ENCODE peak calls at places on chromosome 3, in four cellular contexts. I is breast epithelium, A is right lobe of liver, W is ovary. H is an unnamed sample.

GRCh38 chr3:170491901-170492300 is 73.2 kb downstream of the CLDN11 start:
- DNase-seq in I (no peak), A (no peak), W (no peak), H (no peak)

GRCh38 chr3:58482917-58483636 is 8.8 kb upstream of the KCTD6 start:
- DNase-seq in W (no peak), I (no peak), A (no peak), H (no peak)

GRCh38 chr3:71495708-71496472 is 87.6 kb downstream of the FOXP1 start:
- DNase-seq in W (no peak), A (no peak), I (no peak), H (no peak)

GRCh38 chr3:38028621-38029361 is 651 bp downstream of the PLCD1 start:
- DNase-seq in A (no peak), W (no peak), I (peak; percentile 49), H (no peak)

GRCh38 chr3:72523409-72524172 is 324.7 kb downstream of the SHQ1 start:
- DNase-seq in W (no peak), A (peak; percentile 60), I (no peak), H (no peak)

GRCh38 chr3:184565421-184566211 is 4.0 kb downstream of the EPHB3 start:
- DNase-seq in I (peak; percentile 93), A (no peak), W (peak; percentile 69), H (no peak)

GRCh38 chr3:129245141-129245540 is 4.3 kb upstream of the COPG1 start:
- DNase-seq in W (no peak), A (no peak), I (no peak), H (no peak)

GRCh38 chr3:142977399-142977728 is 13.9 kb upstream of the PAQR9 start:
- DNase-seq in A (no peak), I (no peak), W (no peak), H (no peak)

GRCh38 chr3:40160933-40161332 is 148.6 kb upstream of the EIF1B start:
- DNase-seq in A (no peak), I (no peak), W (no peak), H (no peak)

GRCh38 chr3:17194116-17194515 is 309.4 kb downstream of the PLCL2 start:
- DNase-seq in A (no peak), I (no peak), W (no peak), H (no peak)

GRCh38 chr3:190360228-190360627 is 27.7 kb upstream of the CLDN16 start:
- DNase-seq in I (no peak), A (no peak), W (no peak), H (no peak)

GRCh38 chr3:156477306-156477705 is 77.6 kb downstream of the SSR3 start:
- DNase-seq in W (no peak), A (no peak), I (no peak), H (no peak)

GRCh38 chr3:9862391-9863235 is 17.4 kb downstream of the CIDEC start:
- DNase-seq in A (peak; percentile 74), I (no peak), W (peak; percentile 68), H (peak; percentile 56)

GRCh38 chr3:128491071-128491899 is 1.7 kb downstream of the GATA2 start:
- DNase-seq in A (peak; percentile 25), I (no peak), W (no peak), H (no peak)

GRCh38 chr3:4394048-4394447 is 73.0 kb downstream of the SUMF1 start:
- DNase-seq in I (no peak), A (no peak), W (no peak), H (no peak)

GRCh38 chr3:99472385-99472784 is 166.0 kb upstream of the COL8A1 start:
- DNase-seq in W (no peak), I (no peak), A (no peak), H (no peak)

GRCh38 chr3:74139648-74140047 is 474.8 kb downstream of the CNTN3 start:
- DNase-seq in W (no peak), I (no peak), A (no peak), H (no peak)

DNA sequence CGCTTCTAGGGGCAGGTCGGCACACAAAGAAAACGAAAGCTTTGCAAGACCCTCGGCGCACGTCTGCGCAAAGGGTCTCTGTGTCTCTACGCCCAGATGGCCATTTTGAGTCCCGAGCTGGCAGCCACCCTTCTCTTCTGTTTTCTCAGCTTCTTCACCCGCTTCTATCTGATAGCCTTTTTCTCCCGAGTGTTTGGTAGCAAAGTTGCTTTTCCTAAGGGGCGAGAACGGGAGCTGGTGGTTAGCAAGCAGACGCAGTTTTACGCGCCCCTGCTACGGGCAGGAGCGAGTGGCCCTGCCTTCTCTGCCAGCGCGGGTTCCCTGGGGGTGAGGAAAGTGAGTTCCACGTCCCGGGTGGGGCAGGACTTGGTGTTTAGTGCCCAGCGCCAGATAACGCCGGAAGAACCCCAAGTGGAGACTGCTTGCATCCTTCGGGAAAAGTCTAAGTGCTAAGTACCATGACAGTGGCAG is 2.9 kb upstream of the MKRN2 start:
- DNase-seq in W (peak; percentile 15), I (no peak), A (no peak), H (no peak)
- TF ChIP-seq POLR2A in W (no peak), I (no peak), A (no peak), H (no peak)

GRCh38 chr3:133592843-133593242 is 19.4 kb downstream of the CDV3 start:
- DNase-seq in W (no peak), I (no peak), A (no peak), H (no peak)

GRCh38 chr3:133589503-133589902 is 16.0 kb downstream of the CDV3 start:
- DNase-seq in A (no peak), I (no peak), W (no peak), H (no peak)

GRCh38 chr3:133588784-133589465 is 15.4 kb downstream of the CDV3 start:
- DNase-seq in I (no peak), W (no peak), A (no peak), H (no peak)

GRCh38 chr3:133593243-133593642 is 19.8 kb downstream of the CDV3 start:
- DNase-seq in W (no peak), I (no peak), A (no peak), H (no peak)

GRCh38 chr3:133591271-133591742 is 17.8 kb downstream of the CDV3 start:
- DNase-seq in I (no peak), A (no peak), W (no peak), H (no peak)
- TF ChIP-seq POLR2A in I (no peak), A (no peak), W (no peak), H (no peak)

GRCh38 chr3:49534581-49535495 is 19.4 kb upstream of the BSN start:
- DNase-seq in I (no peak), W (peak; percentile 32), A (peak; percentile 89), H (no peak)
- TF ChIP-seq POLR2A in I (no peak), W (no peak), A (no peak), H (no peak)

GRCh38 chr3:112092439-112093179 is 6.4 kb downstream of the C3orf52 start:
- DNase-seq in W (no peak), A (no peak), I (no peak), H (no peak)

GRCh38 chr3:112089956-112090898 is 4.0 kb downstream of the C3orf52 start:
- DNase-seq in A (no peak), I (no peak), W (no peak), H (no peak)

GRCh38 chr3:112088944-112089343 is 2.8 kb downstream of the C3orf52 start:
- DNase-seq in I (no peak), W (no peak), A (no peak), H (no peak)

GRCh38 chr3:112093180-112093522 is 7.0 kb downstream of the C3orf52 start:
- DNase-seq in A (no peak), W (no peak), I (no peak), H (no peak)

DNA sequence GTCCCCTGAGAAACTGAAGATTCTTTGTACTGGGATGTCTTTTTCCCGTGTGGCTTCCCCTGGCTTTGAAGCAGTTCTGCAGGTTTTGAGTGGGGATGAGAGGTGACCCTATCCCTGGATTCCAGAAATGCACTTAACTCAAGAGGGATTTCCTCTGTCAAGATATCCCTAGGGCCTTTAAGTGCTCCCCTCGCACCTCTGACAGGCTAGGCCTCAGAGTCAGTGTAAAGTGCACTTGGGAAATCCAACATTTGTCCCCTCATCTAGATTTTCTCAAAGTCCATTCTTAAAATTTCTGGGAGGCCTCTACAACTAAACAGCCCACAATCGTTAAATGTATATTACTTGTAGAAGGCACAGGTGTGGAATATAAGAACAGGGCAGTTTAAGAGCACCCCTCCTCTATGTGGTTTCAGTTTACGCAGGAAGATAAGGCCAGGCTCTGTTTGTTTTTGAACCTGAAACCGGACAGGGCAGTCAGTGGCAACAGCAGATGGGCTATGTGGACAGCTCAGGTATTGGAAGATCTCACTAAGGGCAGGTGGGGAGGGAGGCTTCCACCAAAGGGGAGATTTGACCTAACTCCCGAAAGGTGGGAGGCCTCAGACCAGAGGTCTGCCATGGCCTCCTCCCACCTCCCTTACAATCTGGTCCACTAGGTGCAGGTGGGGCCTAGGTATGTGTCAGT is 4.9 kb downstream of the C3orf52 start:
- DNase-seq in I (no peak), W (no peak), A (no peak), H (no peak)
- TF ChIP-seq POLR2A in I (no peak), W (no peak), A (no peak), H (no peak)

GRCh38 chr3:46934508-46935167 is 41.9 kb downstream of the CCDC12 start:
- DNase-seq in W (peak; percentile 42), A (peak; percentile 78), I (no peak), H (no peak)
- TF ChIP-seq POLR2A in W (no peak), A (no peak), I (no peak), H (no peak)

GRCh38 chr3:75176886-75177285 is 487.2 kb upstream of the FRG2C start:
- DNase-seq in W (no peak), I (no peak), A (no peak), H (no peak)
- TF ChIP-seq POLR2A in W (no peak), I (no peak), A (no peak), H (no peak)

H was measured in GM12892.